ENCODE peak calls at places on chromosomes 13 and 19, in five cellular contexts. One of them, this sample, is unnamed.

GRCh38 chr13:78680064-78680463 is 21.1 kb upstream of the OBI1 start:
- DNase-seq in stimulated activated CD8-positive, alpha-beta memory T cell treated with anti-CD3 and anti-CD28 coated beads, Interleukin-4, amount 100 ng/mL, for 4 hours: no peak
- DNase-seq in lower leg skin: no peak
- DNase-seq in Calu3: no peak
- DNase-seq in endodermal cell: no peak
- DNase-seq in this sample: no peak

GRCh38 chr13:113090415-113090770 is 15.2 kb upstream of the F7 start:
- DNase-seq in stimulated activated CD8-positive, alpha-beta memory T cell treated with anti-CD3 and anti-CD28 coated beads, Interleukin-4, amount 100 ng/mL, for 4 hours: no peak
- DNase-seq in lower leg skin: no peak
- DNase-seq in Calu3: no peak
- DNase-seq in endodermal cell: peak
- DNase-seq in this sample: no peak

GRCh38 chr13:95530178-95530577 is 22.3 kb upstream of the CLDN10 start:
- DNase-seq in stimulated activated CD8-positive, alpha-beta memory T cell treated with anti-CD3 and anti-CD28 coated beads, Interleukin-4, amount 100 ng/mL, for 4 hours: no peak
- DNase-seq in lower leg skin: no peak
- DNase-seq in Calu3: no peak
- DNase-seq in endodermal cell: no peak
- DNase-seq in this sample: no peak

GRCh38 chr13:78610381-78610883 is 7.1 kb upstream of the POU4F1 start:
- DNase-seq in stimulated activated CD8-positive, alpha-beta memory T cell treated with anti-CD3 and anti-CD28 coated beads, Interleukin-4, amount 100 ng/mL, for 4 hours: no peak
- DNase-seq in lower leg skin: no peak
- DNase-seq in Calu3: no peak
- DNase-seq in endodermal cell: no peak
- DNase-seq in this sample: no peak

GRCh38 chr13:42594577-42595571 is 20.9 kb downstream of the TNFSF11 start:
- DNase-seq in stimulated activated CD8-positive, alpha-beta memory T cell treated with anti-CD3 and anti-CD28 coated beads, Interleukin-4, amount 100 ng/mL, for 4 hours: peak
- DNase-seq in lower leg skin: peak
- DNase-seq in Calu3: peak
- DNase-seq in endodermal cell: peak
- DNase-seq in this sample: no peak

GRCh38 chr19:13176345-13176744 is 26.1 kb downstream of the IER2 start:
- DNase-seq in stimulated activated CD8-positive, alpha-beta memory T cell treated with anti-CD3 and anti-CD28 coated beads, Interleukin-4, amount 100 ng/mL, for 4 hours: no peak
- DNase-seq in lower leg skin: no peak
- DNase-seq in Calu3: no peak
- DNase-seq in endodermal cell: no peak
- DNase-seq in this sample: no peak

GRCh38 chr13:90154311-90154960 is 1193.1 kb upstream of the MIR17HG start:
- DNase-seq in stimulated activated CD8-positive, alpha-beta memory T cell treated with anti-CD3 and anti-CD28 coated beads, Interleukin-4, amount 100 ng/mL, for 4 hours: no peak
- DNase-seq in lower leg skin: no peak
- DNase-seq in Calu3: no peak
- DNase-seq in endodermal cell: no peak
- DNase-seq in this sample: no peak

GRCh38 chr13:46992383-46992952 is 95.6 kb upstream of the HTR2A start:
- DNase-seq in stimulated activated CD8-positive, alpha-beta memory T cell treated with anti-CD3 and anti-CD28 coated beads, Interleukin-4, amount 100 ng/mL, for 4 hours: no peak
- DNase-seq in lower leg skin: no peak
- DNase-seq in Calu3: peak
- DNase-seq in endodermal cell: no peak
- DNase-seq in this sample: no peak

GRCh38 chr13:103883152-103883551 is 816.9 kb upstream of the SLC10A2 start:
- DNase-seq in stimulated activated CD8-positive, alpha-beta memory T cell treated with anti-CD3 and anti-CD28 coated beads, Interleukin-4, amount 100 ng/mL, for 4 hours: no peak
- DNase-seq in lower leg skin: peak
- DNase-seq in Calu3: peak
- DNase-seq in endodermal cell: peak
- DNase-seq in this sample: no peak

GRCh38 chr19:11291415-11291814 is 4.5 kb upstream of the TSPAN16 start:
- DNase-seq in stimulated activated CD8-positive, alpha-beta memory T cell treated with anti-CD3 and anti-CD28 coated beads, Interleukin-4, amount 100 ng/mL, for 4 hours: no peak
- DNase-seq in lower leg skin: no peak
- DNase-seq in Calu3: no peak
- DNase-seq in endodermal cell: no peak
- DNase-seq in this sample: no peak

GRCh38 chr13:109767023-109767422 is 19.4 kb downstream of the IRS2 start:
- DNase-seq in stimulated activated CD8-positive, alpha-beta memory T cell treated with anti-CD3 and anti-CD28 coated beads, Interleukin-4, amount 100 ng/mL, for 4 hours: no peak
- DNase-seq in lower leg skin: no peak
- DNase-seq in Calu3: no peak
- DNase-seq in endodermal cell: no peak
- DNase-seq in this sample: no peak

GRCh38 chr19:14375582-14376291 is 5.5 kb upstream of the ADGRE5 start:
- DNase-seq in stimulated activated CD8-positive, alpha-beta memory T cell treated with anti-CD3 and anti-CD28 coated beads, Interleukin-4, amount 100 ng/mL, for 4 hours: no peak
- DNase-seq in lower leg skin: no peak
- DNase-seq in Calu3: no peak
- DNase-seq in endodermal cell: no peak
- DNase-seq in this sample: peak

GRCh38 chr13:20157387-20157786 is 3.5 kb downstream of the GJA3 start:
- DNase-seq in stimulated activated CD8-positive, alpha-beta memory T cell treated with anti-CD3 and anti-CD28 coated beads, Interleukin-4, amount 100 ng/mL, for 4 hours: no peak
- DNase-seq in lower leg skin: no peak
- DNase-seq in Calu3: no peak
- DNase-seq in endodermal cell: peak
- DNase-seq in this sample: no peak

GRCh38 chr13:41127746-41128145 is 4.9 kb downstream of the KBTBD6 start:
- DNase-seq in stimulated activated CD8-positive, alpha-beta memory T cell treated with anti-CD3 and anti-CD28 coated beads, Interleukin-4, amount 100 ng/mL, for 4 hours: no peak
- DNase-seq in lower leg skin: no peak
- DNase-seq in Calu3: no peak
- DNase-seq in endodermal cell: no peak
- DNase-seq in this sample: no peak

GRCh38 chr13:44971656-44972595 is 17.3 kb downstream of the NUFIP1 start:
- DNase-seq in stimulated activated CD8-positive, alpha-beta memory T cell treated with anti-CD3 and anti-CD28 coated beads, Interleukin-4, amount 100 ng/mL, for 4 hours: no peak
- DNase-seq in lower leg skin: no peak
- DNase-seq in Calu3: no peak
- DNase-seq in endodermal cell: no peak
- DNase-seq in this sample: no peak

GRCh38 chr19:29843180-29844051 is 31.6 kb downstream of the CCNE1 start:
- DNase-seq in stimulated activated CD8-positive, alpha-beta memory T cell treated with anti-CD3 and anti-CD28 coated beads, Interleukin-4, amount 100 ng/mL, for 4 hours: no peak
- DNase-seq in lower leg skin: peak
- DNase-seq in Calu3: no peak
- DNase-seq in endodermal cell: peak
- DNase-seq in this sample: no peak

GRCh38 chr13:40377783-40378182 is 288.7 kb downstream of the FOXO1 start:
- DNase-seq in stimulated activated CD8-positive, alpha-beta memory T cell treated with anti-CD3 and anti-CD28 coated beads, Interleukin-4, amount 100 ng/mL, for 4 hours: no peak
- DNase-seq in lower leg skin: no peak
- DNase-seq in Calu3: peak
- DNase-seq in endodermal cell: no peak
- DNase-seq in this sample: no peak

GRCh38 chr19:50328257-50329145 is 676 bp downstream of the KCNC3 start:
- DNase-seq in stimulated activated CD8-positive, alpha-beta memory T cell treated with anti-CD3 and anti-CD28 coated beads, Interleukin-4, amount 100 ng/mL, for 4 hours: no peak
- DNase-seq in lower leg skin: no peak
- DNase-seq in Calu3: peak
- DNase-seq in endodermal cell: peak
- DNase-seq in this sample: no peak

GRCh38 chr13:36700170-36700569 is 26.4 kb downstream of the SERTM1 start:
- DNase-seq in stimulated activated CD8-positive, alpha-beta memory T cell treated with anti-CD3 and anti-CD28 coated beads, Interleukin-4, amount 100 ng/mL, for 4 hours: no peak
- DNase-seq in lower leg skin: no peak
- DNase-seq in Calu3: no peak
- DNase-seq in endodermal cell: no peak
- DNase-seq in this sample: no peak

GRCh38 chr13:43357435-43358065 is 334.2 kb downstream of the DNAJC15 start:
- DNase-seq in stimulated activated CD8-positive, alpha-beta memory T cell treated with anti-CD3 and anti-CD28 coated beads, Interleukin-4, amount 100 ng/mL, for 4 hours: no peak
- DNase-seq in lower leg skin: no peak
- DNase-seq in Calu3: no peak
- DNase-seq in endodermal cell: no peak
- DNase-seq in this sample: no peak

GRCh38 chr19:2723747-2724146 is 2.6 kb upstream of the DIRAS1 start:
- DNase-seq in stimulated activated CD8-positive, alpha-beta memory T cell treated with anti-CD3 and anti-CD28 coated beads, Interleukin-4, amount 100 ng/mL, for 4 hours: no peak
- DNase-seq in lower leg skin: no peak
- DNase-seq in Calu3: no peak
- DNase-seq in endodermal cell: no peak
- DNase-seq in this sample: no peak

GRCh38 chr13:105329359-105329758 is 1206.1 kb downstream of the EFNB2 start:
- DNase-seq in stimulated activated CD8-positive, alpha-beta memory T cell treated with anti-CD3 and anti-CD28 coated beads, Interleukin-4, amount 100 ng/mL, for 4 hours: no peak
- DNase-seq in lower leg skin: no peak
- DNase-seq in Calu3: no peak
- DNase-seq in endodermal cell: no peak
- DNase-seq in this sample: no peak

GRCh38 chr13:33626407-33626806 is 191.5 kb upstream of the RFC3 start:
- DNase-seq in stimulated activated CD8-positive, alpha-beta memory T cell treated with anti-CD3 and anti-CD28 coated beads, Interleukin-4, amount 100 ng/mL, for 4 hours: no peak
- DNase-seq in lower leg skin: no peak
- DNase-seq in Calu3: no peak
- DNase-seq in endodermal cell: no peak
- DNase-seq in this sample: no peak

GRCh38 chr19:29666634-29667389 is 1.6 kb downstream of the PLEKHF1 start:
- DNase-seq in stimulated activated CD8-positive, alpha-beta memory T cell treated with anti-CD3 and anti-CD28 coated beads, Interleukin-4, amount 100 ng/mL, for 4 hours: no peak
- DNase-seq in lower leg skin: peak
- DNase-seq in Calu3: no peak
- DNase-seq in endodermal cell: peak
- DNase-seq in this sample: peak